ENCODE peak calls at places on chromosomes 5 and 9, in six cellular contexts. One of them, this sample, is unnamed.

GRCh38 chr9:83505282-83505681 is 32.9 kb downstream of the FRMD3 start:
- DNase-seq in IMR-90: no peak
- DNase-seq in mesenchymal stem cell: no peak
- DNase-seq in H9: no peak
- DNase-seq in H1: no peak
- DNase-seq in trophoblast cell: no peak
- DNase-seq in this sample: no peak

GRCh38 chr5:79792518-79792917 is 102.9 kb downstream of the CMYA5 start:
- DNase-seq in H9: no peak
- DNase-seq in IMR-90: no peak
- DNase-seq in trophoblast cell: no peak
- DNase-seq in mesenchymal stem cell: no peak
- DNase-seq in H1: no peak
- DNase-seq in this sample: no peak

GRCh38 chr5:1279443-1280151 is 15.3 kb downstream of the TERT start:
- DNase-seq in H1: no peak
- DNase-seq in mesenchymal stem cell: no peak
- DNase-seq in trophoblast cell: no peak
- DNase-seq in H9: no peak
- DNase-seq in IMR-90: no peak
- DNase-seq in this sample: no peak

GRCh38 chr5:10354048-10354872 is 765 bp downstream of the MARCHF6 start:
- DNase-seq in trophoblast cell: peak; percentile 53
- DNase-seq in H9: no peak
- DNase-seq in mesenchymal stem cell: peak; percentile 81
- DNase-seq in IMR-90: peak; percentile 50
- DNase-seq in H1: no peak
- DNase-seq in this sample: peak; percentile 54

GRCh38 chr5:112492291-112492690 is 73.2 kb upstream of the EPB41L4A start:
- DNase-seq in H1: peak; percentile 56
- DNase-seq in mesenchymal stem cell: peak; percentile 40
- DNase-seq in H9: peak; percentile 78
- DNase-seq in IMR-90: peak; percentile 23
- DNase-seq in trophoblast cell: peak; percentile 32
- DNase-seq in this sample: peak; percentile 14

GRCh38 chr5:39340486-39340885 is 23.8 kb downstream of the C9 start:
- DNase-seq in H9: no peak
- DNase-seq in trophoblast cell: no peak
- DNase-seq in mesenchymal stem cell: no peak
- DNase-seq in H1: no peak
- DNase-seq in IMR-90: no peak
- DNase-seq in this sample: no peak

GRCh38 chr9:22049411-22049810 is 40.3 kb upstream of the CDKN2B start:
- DNase-seq in H9: no peak
- DNase-seq in mesenchymal stem cell: peak; percentile 44
- DNase-seq in IMR-90: peak; percentile 50
- DNase-seq in trophoblast cell: no peak
- DNase-seq in H1: no peak
- DNase-seq in this sample: no peak

GRCh38 chr5:123265551-123265950 is 157.7 kb downstream of the CEP120 start:
- DNase-seq in trophoblast cell: no peak
- DNase-seq in H1: no peak
- DNase-seq in mesenchymal stem cell: no peak
- DNase-seq in IMR-90: peak; percentile 34
- DNase-seq in H9: no peak
- DNase-seq in this sample: no peak

GRCh38 chr9:81125446-81126092 is 563.8 kb downstream of the TLE1 start:
- DNase-seq in H9: no peak
- DNase-seq in mesenchymal stem cell: peak; percentile 42
- DNase-seq in H1: no peak
- DNase-seq in IMR-90: peak; percentile 53
- DNase-seq in trophoblast cell: peak; percentile 4
- DNase-seq in this sample: no peak

GRCh38 chr5:7494446-7495132 is 98.7 kb downstream of the ADCY2 start:
- DNase-seq in IMR-90: no peak
- DNase-seq in H9: no peak
- DNase-seq in H1: no peak
- DNase-seq in mesenchymal stem cell: no peak
- DNase-seq in trophoblast cell: no peak
- DNase-seq in this sample: no peak

GRCh38 chr5:2475902-2476301 is 275.6 kb downstream of the IRX2 start:
- DNase-seq in mesenchymal stem cell: no peak
- DNase-seq in H1: no peak
- DNase-seq in trophoblast cell: no peak
- DNase-seq in IMR-90: no peak
- DNase-seq in H9: no peak
- DNase-seq in this sample: no peak

GRCh38 chr5:67003906-67004729 is 192.5 kb downstream of the CD180 start:
- DNase-seq in trophoblast cell: peak; percentile 94
- DNase-seq in IMR-90: peak; percentile 88
- DNase-seq in mesenchymal stem cell: peak; percentile 87
- DNase-seq in H9: peak; percentile 93
- DNase-seq in H1: peak; percentile 84
- DNase-seq in this sample: peak; percentile 53

GRCh38 chr9:71669265-71669975 is 98.9 kb downstream of the CEMIP2 start:
- DNase-seq in mesenchymal stem cell: no peak
- DNase-seq in H9: no peak
- DNase-seq in IMR-90: no peak
- DNase-seq in H1: no peak
- DNase-seq in trophoblast cell: no peak
- DNase-seq in this sample: no peak

GRCh38 chr5:98816574-98817222 is 43.2 kb downstream of the RGMB start:
- DNase-seq in trophoblast cell: peak; percentile 5
- DNase-seq in H1: no peak
- DNase-seq in mesenchymal stem cell: no peak
- DNase-seq in IMR-90: no peak
- DNase-seq in H9: no peak
- DNase-seq in this sample: no peak

GRCh38 chr9:5095795-5096194 is 89.6 kb downstream of the INSL6 start:
- DNase-seq in mesenchymal stem cell: no peak
- DNase-seq in IMR-90: no peak
- DNase-seq in H1: no peak
- DNase-seq in trophoblast cell: no peak
- DNase-seq in H9: no peak
- DNase-seq in this sample: no peak

GRCh38 chr5:1917830-1918487 is 35.2 kb upstream of the IRX4 start:
- DNase-seq in trophoblast cell: no peak
- DNase-seq in H9: no peak
- DNase-seq in H1: no peak
- DNase-seq in mesenchymal stem cell: no peak
- DNase-seq in IMR-90: no peak
- DNase-seq in this sample: no peak

GRCh38 chr5:911601-912000 is 18.9 kb downstream of the TRIP13 start:
- DNase-seq in trophoblast cell: peak; percentile 21
- DNase-seq in IMR-90: peak; percentile 64
- DNase-seq in H9: no peak
- DNase-seq in mesenchymal stem cell: peak; percentile 74
- DNase-seq in H1: no peak
- DNase-seq in this sample: no peak

GRCh38 chr9:130864541-130864940 is 29.5 kb downstream of the ABL1 start:
- DNase-seq in mesenchymal stem cell: no peak
- DNase-seq in trophoblast cell: no peak
- DNase-seq in IMR-90: no peak
- DNase-seq in H9: no peak
- DNase-seq in H1: no peak
- DNase-seq in this sample: no peak

GRCh38 chr9:114779352-114779845 is 26.4 kb downstream of the TNFSF15 start:
- DNase-seq in mesenchymal stem cell: no peak
- DNase-seq in H9: no peak
- DNase-seq in IMR-90: no peak
- DNase-seq in H1: no peak
- DNase-seq in trophoblast cell: no peak
- DNase-seq in this sample: no peak

GRCh38 chr9:91060520-91061343 is 259.1 kb downstream of the SYK start:
- DNase-seq in mesenchymal stem cell: peak; percentile 98
- DNase-seq in H9: no peak
- DNase-seq in trophoblast cell: peak; percentile 59
- DNase-seq in H1: peak; percentile 8
- DNase-seq in IMR-90: peak; percentile 99
- DNase-seq in this sample: no peak

GRCh38 chr9:92726971-92727715 is 37.5 kb downstream of the BICD2 start:
- DNase-seq in H1: peak; percentile 26
- DNase-seq in IMR-90: peak; percentile 56
- DNase-seq in H9: no peak
- DNase-seq in trophoblast cell: peak; percentile 28
- DNase-seq in mesenchymal stem cell: peak; percentile 73
- DNase-seq in this sample: no peak

GRCh38 chr5:62386824-62387223 is 16.9 kb downstream of the DIMT1 start:
- DNase-seq in trophoblast cell: no peak
- DNase-seq in H9: no peak
- DNase-seq in IMR-90: peak; percentile 13
- DNase-seq in mesenchymal stem cell: peak; percentile 30
- DNase-seq in H1: no peak
- DNase-seq in this sample: no peak

GRCh38 chr5:130871346-130872086 is 293.5 kb downstream of the HINT1 start:
- DNase-seq in IMR-90: peak; percentile 1
- DNase-seq in trophoblast cell: peak; percentile 13
- DNase-seq in mesenchymal stem cell: peak; percentile 43
- DNase-seq in H9: peak; percentile 44
- DNase-seq in H1: peak; percentile 52
- DNase-seq in this sample: no peak

GRCh38 chr5:53616939-53617549 is 56.6 kb downstream of the NDUFS4 start:
- DNase-seq in IMR-90: peak; percentile 5
- DNase-seq in mesenchymal stem cell: no peak
- DNase-seq in H9: no peak
- DNase-seq in trophoblast cell: no peak
- DNase-seq in H1: no peak
- DNase-seq in this sample: no peak

GRCh38 chr5:80884851-80885697 is 75.1 kb upstream of the RASGRF2 start:
- DNase-seq in H1: no peak
- DNase-seq in mesenchymal stem cell: peak; percentile 13
- DNase-seq in trophoblast cell: peak; percentile 11
- DNase-seq in IMR-90: peak; percentile 47
- DNase-seq in H9: no peak
- DNase-seq in this sample: no peak

DNA sequence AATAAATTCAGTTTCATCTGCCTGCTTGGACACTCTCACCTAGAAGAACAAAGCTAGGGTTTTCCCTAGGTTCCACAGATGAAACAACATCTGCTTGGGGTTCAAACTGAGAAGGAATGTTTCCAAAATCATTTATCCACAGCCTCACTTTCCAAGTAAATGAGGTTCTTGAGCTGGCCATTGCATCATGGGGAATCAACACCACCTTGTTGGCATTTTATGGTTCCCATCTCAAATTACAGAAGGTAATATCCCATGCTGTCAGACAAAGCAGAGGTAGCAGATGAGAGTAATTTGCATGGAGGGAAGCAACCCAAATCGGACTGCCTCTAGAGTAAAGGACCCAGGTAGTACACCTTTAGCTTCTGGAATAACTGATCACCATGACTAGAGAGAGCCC is 10.5 kb upstream of the NR4A3 start:
- DNase-seq in H9: no peak
- DNase-seq in H1: no peak
- DNase-seq in mesenchymal stem cell: no peak
- DNase-seq in IMR-90: no peak
- DNase-seq in trophoblast cell: no peak
- DNase-seq in this sample: no peak
- H3K18ac ChIP-seq in H9: no peak overlapping the region
- H3K18ac ChIP-seq in H1: no peak overlapping the region
- H3K18ac ChIP-seq in mesenchymal stem cell: no peak overlapping the region
- H3K18ac ChIP-seq in IMR-90: no peak overlapping the region
- H3K18ac ChIP-seq in trophoblast cell: no peak overlapping the region
- H3K18ac ChIP-seq in this sample: no peak overlapping the region

GRCh38 chr5:23012842-23013241 is 159.7 kb upstream of the CDH12 start:
- DNase-seq in trophoblast cell: no peak
- DNase-seq in mesenchymal stem cell: no peak
- DNase-seq in H1: no peak
- DNase-seq in H9: no peak
- DNase-seq in IMR-90: no peak
- DNase-seq in this sample: no peak
- H3K9ac ChIP-seq in trophoblast cell: no peak overlapping the region
- H3K9ac ChIP-seq in mesenchymal stem cell: peak overlapping the region; percentile 87
- H3K9ac ChIP-seq in H1: no peak overlapping the region
- H3K9ac ChIP-seq in H9: no peak overlapping the region
- H3K9ac ChIP-seq in IMR-90: no peak overlapping the region
- H3K9ac ChIP-seq in this sample: no peak overlapping the region

GRCh38 chr5:181168595-181169118 is 21.3 kb downstream of the OR2V2 start:
- DNase-seq in trophoblast cell: no peak
- DNase-seq in mesenchymal stem cell: peak; percentile 26
- DNase-seq in H1: no peak
- DNase-seq in IMR-90: no peak
- DNase-seq in H9: no peak
- DNase-seq in this sample: no peak
- H2AFZ ChIP-seq in trophoblast cell: peak overlapping the region; percentile 64
- H2AFZ ChIP-seq in mesenchymal stem cell: peak overlapping the region; percentile 68
- H2AFZ ChIP-seq in H1: peak overlapping the region; percentile 93
- H2AFZ ChIP-seq in IMR-90: peak overlapping the region; percentile 10
- H2AFZ ChIP-seq in H9: no peak overlapping the region
- H2AFZ ChIP-seq in this sample: no peak overlapping the region

GRCh38 chr9:111483862-111484563 is at the start of gene ECPAS:
- DNase-seq in IMR-90: peak; percentile 78
- DNase-seq in trophoblast cell: peak; percentile 81
- DNase-seq in H1: peak; percentile 80
- DNase-seq in H9: peak; percentile 75
- DNase-seq in mesenchymal stem cell: peak; percentile 91
- DNase-seq in this sample: peak; percentile 60

GRCh38 chr9:111483419-111483861 is 743 bp downstream of the ECPAS start:
- DNase-seq in mesenchymal stem cell: no peak
- DNase-seq in trophoblast cell: no peak
- DNase-seq in H9: no peak
- DNase-seq in H1: no peak
- DNase-seq in IMR-90: no peak
- DNase-seq in this sample: peak; percentile 39

GRCh38 chr9:111484564-111484878 is 338 bp upstream of the ECPAS start:
- DNase-seq in H9: no peak
- DNase-seq in trophoblast cell: no peak
- DNase-seq in IMR-90: peak; percentile 15
- DNase-seq in H1: no peak
- DNase-seq in mesenchymal stem cell: no peak
- DNase-seq in this sample: no peak

GRCh38 chr9:111482656-111483418 is 1.3 kb downstream of the ECPAS start:
- DNase-seq in H1: peak; percentile 86
- DNase-seq in H9: peak; percentile 78
- DNase-seq in trophoblast cell: peak; percentile 53
- DNase-seq in IMR-90: peak; percentile 55
- DNase-seq in mesenchymal stem cell: peak; percentile 73
- DNase-seq in this sample: peak; percentile 71

DNA sequence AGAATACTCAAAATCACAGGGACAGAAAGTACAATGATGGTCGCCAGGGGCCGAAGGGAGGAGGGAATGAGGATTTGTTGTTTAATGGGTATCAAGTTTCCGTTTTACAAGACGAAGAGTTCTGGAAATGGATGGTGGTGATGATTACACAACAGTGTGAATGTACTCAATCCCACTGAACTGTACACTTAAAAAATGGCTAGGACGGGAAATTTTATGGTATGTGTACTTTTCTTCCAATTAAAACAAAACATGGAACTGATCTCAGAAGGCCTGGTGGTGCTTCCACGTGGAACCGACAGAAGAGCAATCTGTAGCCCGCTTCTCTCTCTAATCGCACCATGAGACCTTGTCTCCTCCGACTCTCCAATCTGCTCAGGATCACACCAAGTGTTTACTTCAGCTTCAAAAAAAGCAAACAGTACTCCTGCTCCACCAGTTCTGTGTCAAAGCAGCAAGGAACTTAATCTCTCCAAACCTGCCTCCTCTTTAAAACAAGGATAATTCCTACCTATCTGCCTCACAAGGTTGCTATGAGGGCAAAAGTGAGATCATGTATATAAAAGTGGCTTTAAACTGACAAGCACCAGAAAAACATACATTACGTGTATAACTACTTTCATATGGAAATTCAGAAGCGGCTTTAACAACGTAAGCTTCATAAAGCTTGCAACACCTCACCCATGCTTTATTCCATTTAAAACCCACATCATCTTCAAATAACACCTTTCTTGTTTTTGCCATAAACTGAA is 2.1 kb downstream of the ECPAS start:
- DNase-seq in H1: no peak
- DNase-seq in trophoblast cell: peak; percentile 53
- DNase-seq in mesenchymal stem cell: peak; percentile 81
- DNase-seq in IMR-90: peak; percentile 63
- DNase-seq in H9: no peak
- DNase-seq in this sample: peak; percentile 3
- H3K18ac ChIP-seq in H1: peak overlapping the region; percentile 3
- H3K18ac ChIP-seq in trophoblast cell: no peak overlapping the region
- H3K18ac ChIP-seq in mesenchymal stem cell: peak overlapping the region; percentile 57
- H3K18ac ChIP-seq in IMR-90: no peak overlapping the region
- H3K18ac ChIP-seq in H9: no peak overlapping the region
- H3K18ac ChIP-seq in this sample: no peak overlapping the region